ENCODE peak calls at places on chromosomes 6 and 20, in seven cellular contexts. S, C, Y, F, H, N and L are unnamed samples. For H3K4me1, the result is how much of the 10 kb centered on the place peaks cover.

GRCh38 chr20:32241807-32242206 is 34.1 kb downstream of the POFUT1 start:
- DNase-seq in F (no peak), Y (no peak), N (no peak), H (no peak), S (no peak), C (no peak), L (no peak)

GRCh38 chr20:2840967-2841531 is 504 bp downstream of the VPS16 start:
- DNase-seq in N (peak), Y (no peak), C (peak), F (peak), S (peak), H (peak), L (peak)

GRCh38 chr20:60764328-60764727 is 487.7 kb upstream of the CDH4 start:
- DNase-seq in Y (no peak), S (no peak), F (peak), N (no peak), H (no peak), C (no peak), L (no peak)

GRCh38 chr20:17565164-17565845 is 4.6 kb upstream of the DSTN start:
- DNase-seq in N (no peak), F (no peak), C (no peak), Y (no peak), S (no peak), H (no peak), L (no peak)

GRCh38 chr20:63280929-63281545 is 8.4 kb downstream of the ARFGAP1 start:
- DNase-seq in H (peak), C (no peak), N (no peak), S (no peak), F (no peak), Y (no peak), L (no peak)

GRCh38 chr6:225121-225721 is 67.1 kb upstream of the DUSP22 start:
- DNase-seq in N (no peak), H (no peak), S (no peak), F (no peak), Y (peak), C (no peak), L (no peak)

GRCh38 chr6:43951756-43952675 is 175.2 kb downstream of the MRPL14 start:
- DNase-seq in N (no peak), H (no peak), C (no peak), F (no peak), Y (no peak), S (no peak), L (no peak)

GRCh38 chr6:138734585-138734984 is 39.0 kb upstream of the CCDC28A start:
- DNase-seq in C (no peak), F (no peak), H (no peak), N (no peak), Y (no peak), S (no peak), L (no peak)

GRCh38 chr6:90650041-90650948 is 63.4 kb upstream of the MAP3K7 start:
- DNase-seq in H (no peak), S (no peak), C (no peak), F (no peak), Y (no peak), N (no peak), L (no peak)

GRCh38 chr6:132814716-132815570 is 574 bp downstream of the RPS12 start:
- DNase-seq in H (no peak), Y (no peak), F (no peak), C (peak), S (no peak), N (no peak), L (no peak)

GRCh38 chr6:137086031-137086430 is 41.3 kb upstream of the IL20RA start:
- DNase-seq in Y (no peak), F (no peak), H (no peak), S (no peak), C (no peak), N (no peak), L (no peak)

GRCh38 chr20:46959081-46959692 is 64.5 kb downstream of the EYA2 start:
- DNase-seq in F (no peak), Y (no peak), H (no peak), C (no peak), S (no peak), N (no peak), L (no peak)

GRCh38 chr20:43605715-43606114 is 15.0 kb downstream of the IFT52 start:
- DNase-seq in C (no peak), S (no peak), N (no peak), H (no peak), Y (no peak), F (no peak), L (no peak)

GRCh38 chr20:6140947-6141346 is 18.1 kb upstream of the FERMT1 start:
- DNase-seq in C (no peak), N (no peak), Y (no peak), F (no peak), H (peak), S (no peak), L (no peak)

GRCh38 chr6:124512431-124512830 is 449.8 kb upstream of the RNF217 start:
- DNase-seq in N (no peak), Y (no peak), C (no peak), S (no peak), F (no peak), H (no peak), L (no peak)

GRCh38 chr6:7243188-7243942 is 69.6 kb downstream of the SSR1 start:
- DNase-seq in N (no peak), Y (peak), S (no peak), F (no peak), C (peak), H (peak), L (no peak)

GRCh38 chr6:57087916-57088315 is 2.1 kb upstream of the ZNF451 start:
- DNase-seq in H (no peak), N (no peak), F (no peak), S (no peak), Y (no peak), C (no peak), L (no peak)

GRCh38 chr20:31836853-31837608 is 8.4 kb downstream of the FOXS1 start:
- DNase-seq in Y (no peak), F (no peak), C (no peak), H (no peak), N (no peak), S (no peak), L (no peak)

GRCh38 chr20:46899619-46900018 is 5.0 kb downstream of the EYA2 start:
- DNase-seq in Y (no peak), N (no peak), S (no peak), F (no peak), C (no peak), H (no peak), L (no peak)

GRCh38 chr6:107323133-107323785 is 136.1 kb downstream of the PDSS2 start:
- DNase-seq in S (no peak), Y (no peak), F (no peak), H (no peak), C (no peak), N (no peak), L (no peak)

GRCh38 chr6:133017581-133017980 is 203.2 kb downstream of the RPS12 start:
- DNase-seq in Y (no peak), H (no peak), C (no peak), N (no peak), F (no peak), S (no peak), L (no peak)

DNA sequence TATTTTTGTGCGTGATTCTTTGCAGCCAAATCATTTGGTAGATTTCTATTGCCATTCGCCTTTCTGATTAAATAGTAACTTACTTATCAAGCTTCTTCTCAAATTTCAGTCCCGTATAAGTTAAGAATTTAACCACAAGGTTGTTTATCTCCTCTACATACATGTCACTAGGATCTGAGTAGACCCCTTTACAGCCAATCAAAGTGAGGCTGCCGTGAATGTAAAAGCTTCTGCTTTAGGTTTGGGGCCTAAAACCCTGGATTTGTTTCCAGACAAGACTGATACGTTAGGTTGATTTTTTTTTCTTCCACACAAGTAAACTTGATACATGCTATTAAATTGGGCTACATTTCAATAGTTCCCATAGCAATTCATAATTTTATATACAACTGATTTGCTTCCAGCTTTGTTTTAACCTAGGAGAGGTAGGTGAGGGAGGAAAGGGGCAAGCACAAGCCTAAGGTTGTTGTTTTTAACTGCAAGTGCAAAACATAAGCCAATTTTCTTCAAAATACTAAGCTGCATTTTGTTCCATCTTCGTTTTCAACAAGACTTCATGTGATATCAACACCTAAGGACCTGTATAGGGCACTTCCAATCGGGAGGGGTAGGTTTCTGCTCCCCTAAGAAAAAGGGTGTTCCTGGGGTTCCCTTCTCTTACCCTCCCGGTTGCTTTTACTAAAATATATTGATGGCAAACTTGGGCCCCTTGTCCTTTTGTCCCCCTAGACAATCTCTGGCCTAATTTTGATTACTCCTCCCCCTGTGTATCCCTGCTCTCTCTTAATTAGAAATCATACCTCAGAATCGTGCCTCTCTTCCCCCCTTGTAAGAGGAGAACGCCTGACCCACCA is 1.7 kb downstream of the RANBP9 start:
- DNase-seq in N (no peak), F (no peak), H (peak), Y (no peak), S (no peak), C (no peak), L (no peak)
- H3K4me1 ChIP-seq in N (under half), F (under half), H (under half), Y (under half), S (half or more), C (under half), L (under half)

DNA sequence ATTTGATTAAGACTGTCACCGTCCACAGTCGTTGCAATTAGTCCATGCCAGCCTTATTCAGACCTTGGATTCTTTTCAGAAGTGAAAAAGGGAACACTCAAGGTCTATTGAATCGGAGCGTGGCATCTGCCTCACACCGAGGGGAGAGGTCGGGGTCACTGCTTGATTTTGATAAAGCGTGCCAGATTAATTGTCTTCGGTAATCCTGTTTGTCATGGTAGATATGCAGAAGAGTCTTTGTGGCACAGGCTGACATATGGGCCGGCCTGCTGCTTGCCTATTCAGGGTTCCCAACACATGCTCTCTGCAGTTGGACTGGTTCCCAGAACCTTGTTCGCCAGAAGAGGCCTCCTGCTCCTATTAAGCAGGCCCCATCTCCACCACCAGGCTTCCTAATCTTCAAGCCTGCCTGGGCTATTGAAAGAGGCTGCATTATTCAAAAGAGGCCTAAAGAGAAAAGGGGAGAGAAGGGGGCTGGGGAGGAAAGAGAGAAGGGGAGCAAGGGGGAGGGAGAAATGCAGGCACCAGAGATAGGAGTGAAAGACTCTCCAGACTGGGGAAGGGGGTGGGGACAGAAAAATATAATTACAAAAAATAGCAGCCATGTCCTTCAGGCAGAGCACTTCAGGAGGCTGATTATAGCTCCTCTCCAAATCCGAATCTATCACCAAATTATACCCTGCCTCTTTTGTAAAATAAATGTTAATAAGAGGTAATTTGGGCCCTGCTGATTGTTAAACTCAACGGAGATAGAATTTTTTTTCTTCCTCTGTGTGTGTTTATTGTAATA is 611.3 kb downstream of the HDGFL1 start:
- DNase-seq in N (peak), C (peak), H (peak), F (no peak), S (peak), Y (no peak), L (peak)
- TF ChIP-seq POLR2AphosphoS5 in N (no peak), C (no peak), H (no peak), F (no peak), S (no peak), Y (no peak), L (no peak)

GRCh38 chr6:149194815-149195558 is 122.5 kb upstream of the TAB2 start:
- DNase-seq in S (no peak), N (no peak), F (peak), H (no peak), C (no peak), Y (no peak), L (no peak)
- H3K27ac ChIP-seq in S (no peak), N (no peak), F (no peak), H (no peak), C (no peak), Y (no peak), L (no peak)

GRCh38 chr6:36336779-36337194 is at the start of gene BNIP5:
- DNase-seq in H (no peak), F (no peak), S (peak), N (no peak), C (peak), Y (no peak), L (no peak)

GRCh38 chr6:36336210-36336588 is 489 bp downstream of the BNIP5 start:
- DNase-seq in C (no peak), H (no peak), S (no peak), N (no peak), F (no peak), Y (no peak), L (no peak)

GRCh38 chr6:36339156-36339555 is 2.5 kb upstream of the BNIP5 start:
- DNase-seq in Y (no peak), H (no peak), F (no peak), C (peak), S (no peak), N (no peak), L (no peak)

GRCh38 chr6:36335465-36336209 is 1.1 kb downstream of the BNIP5 start:
- DNase-seq in Y (no peak), N (no peak), F (no peak), S (no peak), H (no peak), C (peak), L (no peak)

DNA sequence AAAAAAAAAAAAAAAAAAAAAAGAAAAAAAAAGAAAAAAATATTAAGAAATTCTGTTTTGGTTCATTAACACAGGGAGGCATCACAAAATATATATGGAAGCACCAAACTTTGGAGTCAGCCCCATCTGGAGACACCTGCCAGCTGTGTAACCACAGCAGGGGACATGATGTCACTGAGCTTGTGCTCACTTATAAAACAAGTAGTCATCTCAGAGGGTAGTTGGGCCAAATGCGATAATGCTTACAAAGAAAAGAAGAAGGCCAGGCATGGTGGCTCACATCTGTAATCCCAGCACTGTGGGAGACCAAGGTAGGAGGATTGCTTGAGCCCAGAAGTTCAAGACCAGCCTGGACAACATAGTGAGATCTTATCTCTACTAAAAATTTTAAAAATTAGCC is 1.1 kb upstream of the BNIP5 start:
- DNase-seq in Y (no peak), H (no peak), F (no peak), N (no peak), S (no peak), C (no peak), L (no peak)
- H3K4me1 ChIP-seq in Y (under half), H (under half), F (under half), N (under half), S (under half), C (half or more), L (under half)

GRCh38 chr6:154206984-154207383 is 149.6 kb downstream of the IPCEF1 start:
- DNase-seq in N (no peak), C (no peak), Y (no peak), S (no peak), H (no peak), F (no peak), L (no peak)
- TF ChIP-seq POLR2AphosphoS5 in N (no peak), C (no peak), Y (no peak), S (no peak), H (no peak), F (no peak), L (no peak)

GRCh38 chr6:15490242-15491100 is 172.4 kb downstream of the DTNBP1 start:
- DNase-seq in H (no peak), S (no peak), C (no peak), F (no peak), Y (no peak), N (no peak), L (no peak)
- H3K27ac ChIP-seq in H (peak), S (no peak), C (peak), F (peak), Y (no peak), N (no peak), L (no peak)